ENCODE peak calls at places on chromosomes 2 and 18, in four cellular contexts. O, Q, Z and M are unnamed samples.

GRCh38 chr2:173761603-173762119 is 203.5 kb downstream of the SP3 start:
- DNase-seq in Q (no peak), Z (no peak), O (no peak), M (no peak)

GRCh38 chr18:54947115-54947514 is 12.1 kb downstream of the CCDC68 start:
- DNase-seq in Q (no peak), O (no peak), Z (no peak), M (no peak)

GRCh38 chr2:127024769-127025356 is 82.1 kb downstream of the BIN1 start:
- DNase-seq in Q (no peak), Z (no peak), O (no peak), M (peak)

GRCh38 chr2:95075440-95075885 is 46.1 kb downstream of the MRPS5 start:
- DNase-seq in Q (no peak), Z (no peak), O (no peak), M (no peak)

GRCh38 chr18:32553640-32554039 is 83.0 kb upstream of the GAREM1 start:
- DNase-seq in O (no peak), Z (no peak), Q (no peak), M (no peak)

GRCh38 chr2:118221952-118222594 is 133.8 kb downstream of the INSIG2 start:
- DNase-seq in Z (peak), Q (no peak), O (peak), M (peak)

GRCh38 chr18:42178381-42179080 is 223.5 kb downstream of the PIK3C3 start:
- DNase-seq in O (no peak), Z (peak), Q (no peak), M (no peak)

GRCh38 chr18:44887227-44887631 is 206.5 kb downstream of the SETBP1 start:
- DNase-seq in Z (peak), Q (no peak), O (no peak), M (peak)

GRCh38 chr2:54666131-54666637 is 57.3 kb upstream of the EML6 start:
- DNase-seq in O (peak), Q (no peak), Z (peak), M (peak)

GRCh38 chr2:85655961-85656403 is 12.0 kb downstream of the SFTPB start:
- DNase-seq in O (no peak), Q (no peak), Z (peak), M (peak)

GRCh38 chr2:100905132-100905805 is 85.3 kb downstream of the NPAS2 start:
- DNase-seq in Q (no peak), Z (no peak), O (no peak), M (no peak)
- TF ChIP-seq CTCF in Q (no peak), Z (no peak), O (no peak), M (no peak)

DNA sequence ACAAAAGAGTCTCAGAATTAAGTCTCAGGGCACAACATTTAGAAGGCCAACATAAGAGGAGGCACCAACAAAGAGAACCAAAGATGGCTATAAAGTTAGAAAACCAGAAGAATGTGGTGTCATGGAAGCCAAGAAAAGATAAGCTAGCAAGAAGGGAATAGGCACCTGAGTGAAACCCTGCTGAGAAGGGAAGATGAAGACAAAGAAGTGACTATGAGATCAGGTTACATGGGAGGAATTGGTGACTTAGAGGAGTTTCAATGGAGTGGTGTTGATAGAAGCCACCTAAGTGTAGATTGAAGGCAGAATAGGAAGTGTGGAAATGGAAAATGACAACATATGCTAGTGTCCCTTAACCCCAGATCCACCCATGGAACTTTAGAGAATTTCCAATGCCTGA is 327.6 kb upstream of the KCNJ3 start:
- DNase-seq in Z (no peak), Q (no peak), O (no peak), M (no peak)
- H3K4me3 ChIP-seq in Z (no peak), Q (no peak), O (no peak), M (no peak)

GRCh38 chr2:43610361-43610760 is 14.5 kb upstream of the THADA start:
- DNase-seq in Q (no peak), O (no peak), Z (no peak), M (no peak)

GRCh38 chr2:43605851-43606250 is 10.0 kb upstream of the THADA start:
- DNase-seq in Z (no peak), Q (no peak), O (peak), M (no peak)

GRCh38 chr2:43604674-43605073 is 8.8 kb upstream of the THADA start:
- DNase-seq in O (no peak), Q (no peak), Z (no peak), M (no peak)

GRCh38 chr2:43609304-43609883 is 13.6 kb upstream of the THADA start:
- DNase-seq in Q (no peak), Z (peak), O (peak), M (peak)

GRCh38 chr2:43605079-43605655 is 9.3 kb upstream of the THADA start:
- DNase-seq in Z (peak), O (peak), Q (no peak), M (peak)
- TF ChIP-seq CTCF in Z (peak), O (peak), Q (no peak), M (peak)

GRCh38 chr2:131036696-131037397 is 56.4 kb downstream of the FAM168B start:
- DNase-seq in Z (no peak), Q (no peak), O (no peak), M (no peak)

GRCh38 chr2:131036269-131036668 is 57.0 kb downstream of the FAM168B start:
- DNase-seq in O (no peak), Q (no peak), Z (no peak), M (no peak)

GRCh38 chr2:131034122-131035051 is 58.9 kb downstream of the FAM168B start:
- DNase-seq in Q (peak), O (no peak), Z (no peak), M (no peak)

GRCh38 chr2:131035112-131035825 is 58.0 kb downstream of the FAM168B start:
- DNase-seq in O (no peak), Q (peak), Z (no peak), M (no peak)

DNA sequence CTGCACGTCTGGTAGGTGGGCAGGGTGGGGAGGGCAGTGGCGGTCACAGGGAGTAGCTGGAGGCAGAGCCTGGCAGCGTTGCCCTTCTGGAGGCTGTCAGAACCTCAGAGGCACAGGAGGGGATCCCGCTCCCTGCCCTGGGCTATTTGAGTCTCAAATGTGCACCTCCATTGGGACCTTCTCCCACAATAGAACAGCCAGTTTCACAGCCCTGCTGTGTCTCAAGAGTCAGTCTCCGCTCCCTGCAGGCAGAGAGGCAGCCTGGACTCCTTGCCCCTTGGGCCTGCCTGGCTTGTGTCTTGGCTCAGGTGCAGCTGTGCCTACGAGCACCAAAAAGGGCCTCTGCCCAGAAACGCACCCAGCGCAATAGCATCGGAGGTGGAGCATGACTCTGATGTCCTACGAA is 57.4 kb downstream of the FAM168B start:
- DNase-seq in O (no peak), Q (no peak), Z (no peak), M (no peak)
- H3K4me3 ChIP-seq in O (no peak), Q (peak), Z (peak), M (no peak)